ENCODE peak calls at places on chromosomes 5 and 9, in four cellular contexts. X is astrocyte, D is GM06990, K is colonic mucosa. H is an unnamed sample. For H3K36me3, the result is how much of the 10 kb centered on the place peaks cover.

GRCh38 chr5:128220841-128221240 is 137.3 kb downstream of the SLC12A2 start:
- DNase-seq in X (no peak), K (no peak), D (no peak), H (no peak)

GRCh38 chr5:91283899-91284298 is 99.2 kb downstream of the ARRDC3 start:
- DNase-seq in K (no peak), X (peak), D (no peak), H (no peak)

GRCh38 chr9:75889977-75890540 is 414 bp upstream of the PCSK5 start:
- DNase-seq in K (peak), X (peak), D (no peak), H (peak)

GRCh38 chr5:2522372-2522771 is 229.1 kb downstream of the IRX2 start:
- DNase-seq in X (no peak), D (no peak), K (no peak), H (no peak)

GRCh38 chr9:73090214-73090613 is 61.5 kb upstream of the ANXA1 start:
- DNase-seq in X (no peak), K (no peak), D (no peak), H (no peak)

GRCh38 chr9:122158202-122158601 is 1.4 kb downstream of the NDUFA8 start:
- DNase-seq in D (peak), K (peak), X (peak), H (no peak)

GRCh38 chr5:136018814-136019777 is 9.7 kb upstream of the TGFBI start:
- DNase-seq in K (peak), X (peak), D (no peak), H (peak)

GRCh38 chr5:153883829-153884228 is 154.9 kb downstream of the FAM114A2 start:
- DNase-seq in X (no peak), D (no peak), K (no peak), H (no peak)

GRCh38 chr5:160287378-160288051 is 24.8 kb downstream of the CCNJL start:
- DNase-seq in X (peak), K (peak), D (no peak), H (no peak)

GRCh38 chr5:127813633-127814171 is 110.5 kb downstream of the CCDC192 start:
- DNase-seq in X (peak), D (no peak), K (no peak), H (no peak)

GRCh38 chr5:159698322-159698721 is 218.0 kb upstream of the ADRA1B start:
- DNase-seq in D (no peak), K (no peak), X (no peak), H (no peak)

GRCh38 chr9:102795532-102795931 is 199.6 kb upstream of the CYLC2 start:
- DNase-seq in K (no peak), X (no peak), D (no peak), H (no peak)

GRCh38 chr9:35832814-35833213 is 3.8 kb downstream of the TMEM8B start:
- DNase-seq in X (no peak), K (peak), D (no peak), H (no peak)

GRCh38 chr5:106876665-106877194 is 794.0 kb downstream of the EFNA5 start:
- DNase-seq in D (no peak), X (no peak), K (no peak), H (no peak)

GRCh38 chr5:88897748-88898147 is 14.8 kb upstream of the MEF2C start:
- DNase-seq in K (no peak), D (no peak), X (no peak), H (no peak)

GRCh38 chr9:137277329-137278041 is at the start of gene TOR4A:
- DNase-seq in D (peak), K (peak), X (peak), H (no peak)

GRCh38 chr5:179530069-179530998 is 20.0 kb upstream of the RUFY1 start:
- DNase-seq in X (peak), K (peak), D (peak), H (no peak)

GRCh38 chr5:168106008-168106761 is 185.3 kb upstream of the WWC1 start:
- DNase-seq in K (no peak), X (peak), D (no peak), H (no peak)

GRCh38 chr5:1772634-1773033 is 27.0 kb downstream of the MRPL36 start:
- DNase-seq in X (peak), K (no peak), D (no peak), H (no peak)

GRCh38 chr9:126556560-126557250 is 57.0 kb upstream of the LMX1B start:
- DNase-seq in X (no peak), K (no peak), D (no peak), H (no peak)

GRCh38 chr9:68844623-68845612 is 139.9 kb downstream of the PIP5K1B start:
- DNase-seq in K (peak), D (peak), X (no peak), H (no peak)

GRCh38 chr9:83707518-83707767 is 315 bp downstream of the UBQLN1 start:
- DNase-seq in X (peak), D (no peak), K (no peak), H (no peak)

GRCh38 chr9:818958-819357 is 22.5 kb upstream of the DMRT1 start:
- DNase-seq in K (no peak), D (no peak), X (no peak), H (no peak)
- H3K36me3 ChIP-seq in K (under half), D (under half), X (under half), H (under half)

GRCh38 chr9:78307360-78307759 is 10.4 kb downstream of the PSAT1 start:
- DNase-seq in K (no peak), D (no peak), X (no peak), H (no peak)

GRCh38 chr9:78314550-78314949 is 17.6 kb downstream of the PSAT1 start:
- DNase-seq in D (no peak), X (no peak), K (no peak), H (no peak)

GRCh38 chr9:78312125-78312524 is 15.2 kb downstream of the PSAT1 start:
- DNase-seq in K (no peak), D (no peak), X (no peak), H (no peak)

GRCh38 chr9:78314953-78315870 is 18.3 kb downstream of the PSAT1 start:
- DNase-seq in D (no peak), K (no peak), X (peak), H (no peak)

DNA sequence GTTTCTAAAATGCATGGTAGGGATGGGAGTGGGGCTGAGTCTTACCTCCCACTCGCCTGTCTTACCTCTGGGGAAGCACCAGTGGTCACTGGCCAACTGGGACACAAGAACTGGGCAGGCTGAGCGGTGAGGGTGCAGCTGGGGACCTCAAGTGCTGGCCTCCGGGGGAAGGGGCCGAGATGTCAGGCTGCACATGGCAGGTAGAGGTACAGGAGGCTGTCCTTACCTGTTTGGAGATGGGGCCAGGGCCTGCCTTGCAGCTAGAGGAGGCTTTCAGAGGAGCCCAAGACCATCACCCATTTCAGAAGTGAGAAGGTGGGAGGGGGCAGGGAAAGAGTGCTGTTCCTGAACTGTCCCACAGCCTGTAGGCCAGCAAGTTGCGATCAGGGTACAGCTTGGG is 14.2 kb downstream of the PSAT1 start:
- DNase-seq in X (no peak), D (no peak), K (no peak), H (no peak)
- H3K36me3 ChIP-seq in X (under half), D (under half), K (under half), H (half or more)

GRCh38 chr9:81878530-81878929 is 49.7 kb upstream of the SPATA31D4 start:
- DNase-seq in K (no peak), X (no peak), D (no peak), H (no peak)

GRCh38 chr9:81874926-81875325 is 53.3 kb upstream of the SPATA31D4 start:
- DNase-seq in K (peak), D (no peak), X (peak), H (no peak)

GRCh38 chr9:81871695-81872094 is 56.5 kb upstream of the SPATA31D4 start:
- DNase-seq in D (no peak), X (peak), K (no peak), H (no peak)

GRCh38 chr9:81877047-81877446 is 51.2 kb upstream of the SPATA31D4 start:
- DNase-seq in K (peak), X (no peak), D (no peak), H (no peak)

DNA sequence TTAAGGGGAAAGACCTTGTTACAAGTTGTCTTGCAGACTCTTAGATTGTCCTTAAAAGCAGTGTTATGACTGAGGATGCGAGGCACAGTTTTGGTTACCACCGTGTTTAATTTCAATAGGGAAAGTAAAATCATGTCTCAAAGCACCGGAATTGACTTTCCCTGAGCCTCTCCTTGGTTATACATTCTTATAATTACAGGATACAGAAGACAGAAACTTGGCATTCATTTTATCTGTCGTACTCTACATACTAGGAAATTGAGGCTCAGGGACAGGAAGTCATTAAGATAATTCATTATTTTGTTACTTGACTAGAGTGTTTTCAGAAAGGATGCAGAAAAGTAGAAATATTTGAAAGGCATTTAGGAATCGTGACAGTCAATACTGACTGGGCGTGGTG is 54.0 kb upstream of the SPATA31D4 start:
- DNase-seq in K (no peak), D (no peak), X (no peak), H (no peak)
- H3K36me3 ChIP-seq in K (under half), D (under half), X (under half), H (under half)

GRCh38 chr9:135944444-135945252 is 16.5 kb downstream of the UBAC1 start:
- DNase-seq in X (no peak), K (no peak), D (no peak), H (no peak)
- H3K36me3 ChIP-seq in X (under half), K (under half), D (under half), H (under half)

GRCh38 chr5:72749362-72749997 is 67.0 kb upstream of the TNPO1 start:
- DNase-seq in K (no peak), D (no peak), X (no peak), H (no peak)

GRCh38 chr5:72747826-72748225 is 68.6 kb upstream of the TNPO1 start:
- DNase-seq in X (no peak), K (no peak), D (no peak), H (no peak)

DNA sequence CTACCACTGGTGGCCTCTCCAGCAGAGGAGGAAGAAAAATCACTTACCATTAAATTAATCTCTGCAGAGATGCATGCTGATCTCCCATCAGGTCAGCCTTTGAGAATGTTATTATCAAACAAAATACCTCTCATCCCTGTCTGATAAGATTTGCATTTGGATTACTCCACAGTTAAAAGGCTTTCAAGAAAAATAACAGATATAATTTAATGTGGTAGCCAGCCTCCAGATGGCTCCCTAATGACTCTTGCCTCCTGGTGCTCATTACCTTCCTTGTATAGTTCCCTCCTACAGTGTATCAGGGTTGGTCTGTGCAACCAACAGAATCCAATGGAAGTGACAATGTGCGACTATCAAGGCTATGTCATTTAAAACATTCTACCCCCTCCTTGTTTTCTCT is 63.6 kb upstream of the TNPO1 start:
- DNase-seq in K (no peak), X (no peak), D (no peak), H (no peak)
- H3K36me3 ChIP-seq in K (under half), X (under half), D (under half), H (under half)

DNA sequence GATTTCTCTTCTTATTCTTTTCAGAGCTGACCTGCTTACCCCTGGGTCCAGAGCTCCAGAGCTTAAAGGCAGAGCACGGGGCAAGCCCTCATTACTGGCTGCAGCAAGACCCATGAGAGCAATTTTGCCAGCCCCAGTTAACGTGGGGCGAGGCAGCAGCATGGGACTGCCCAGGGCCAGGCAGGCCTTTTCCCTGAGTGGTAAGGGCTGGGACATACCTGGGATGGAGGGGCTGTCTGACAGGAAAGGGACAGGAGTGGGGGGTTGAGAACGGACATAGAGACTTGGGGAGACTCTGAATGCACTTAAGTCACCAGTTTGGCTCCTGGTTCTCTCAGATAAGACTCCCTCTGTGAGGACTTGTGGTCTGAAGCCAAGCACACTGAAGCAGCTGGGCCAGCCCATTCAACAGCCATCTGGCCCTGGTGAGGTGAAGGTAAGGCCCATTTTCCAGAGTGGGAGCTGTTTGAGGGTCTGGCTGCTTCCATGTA is 26.2 kb downstream of the HMGXB3 start:
- DNase-seq in K (no peak), D (no peak), X (no peak), H (no peak)
- H3K36me3 ChIP-seq in K (under half), D (under half), X (half or more), H (half or more)

GRCh38 chr9:131436865-131437271 is 43.0 kb downstream of the PRRC2B start:
- DNase-seq in D (no peak), K (no peak), X (no peak), H (no peak)

GRCh38 chr9:131438190-131438589 is 44.3 kb downstream of the PRRC2B start:
- DNase-seq in D (no peak), K (no peak), X (no peak), H (no peak)

GRCh38 chr9:131441441-131441840 is 47.6 kb downstream of the PRRC2B start:
- DNase-seq in K (no peak), D (no peak), X (no peak), H (no peak)

GRCh38 chr9:131436386-131436785 is 42.5 kb downstream of the PRRC2B start:
- DNase-seq in K (no peak), D (no peak), X (no peak), H (no peak)

DNA sequence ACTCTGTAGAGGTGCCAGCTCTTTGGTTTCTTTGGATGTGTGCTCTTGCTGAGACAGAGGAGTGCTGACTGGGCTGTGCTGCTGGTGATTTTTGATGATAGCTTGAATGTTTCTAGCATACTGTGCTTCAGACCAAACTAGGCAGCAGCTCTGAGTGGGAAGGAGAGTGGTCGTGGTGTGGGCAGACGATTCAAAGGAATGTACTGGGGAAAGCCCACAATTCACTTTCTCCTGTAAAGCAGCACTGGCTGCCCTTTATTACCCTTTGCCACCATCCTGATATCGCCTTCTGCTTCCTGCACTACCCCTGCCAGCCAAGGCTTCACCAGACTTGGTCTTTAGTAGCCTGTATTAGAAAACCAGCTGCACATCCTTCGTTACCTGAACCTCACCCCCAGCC is 45.3 kb downstream of the PRRC2B start:
- DNase-seq in X (no peak), K (no peak), D (no peak), H (no peak)
- H3K36me3 ChIP-seq in X (half or more), K (under half), D (under half), H (half or more)

GRCh38 chr9:95940265-95940664 is 64.8 kb downstream of the ERCC6L2 start:
- DNase-seq in K (no peak), X (peak), D (no peak), H (no peak)
- H3K36me3 ChIP-seq in K (under half), X (under half), D (under half), H (half or more)

H was measured in SK-N-MC.